ENCODE peak calls at places on chromosomes 3 and 15, in seven cellular contexts. G is amniotic stem cell, I is NCI-H510A treated with DMSO at 0.1 percent for 48 hours, T is neural progenitor cell, A is NCI-H345, X is WTC11, Y is pons. Q is an unnamed sample.

GRCh38 chr15:45714501-45715488 is 80.0 kb downstream of the SQOR start:
- DNase-seq in G (peak; percentile 14), I (peak; percentile 46), T (peak; percentile 84), A (peak; percentile 58), X (peak; percentile 81), Y (peak; percentile 34), Q (no peak)

GRCh38 chr3:72306800-72307341 is 521.9 kb upstream of the PROK2 start:
- DNase-seq in G (no peak), I (peak; percentile 85), T (peak; percentile 41), A (peak; percentile 86), X (peak; percentile 52), Y (no peak), Q (no peak)

GRCh38 chr3:117407317-117407716 is 697.7 kb downstream of the TUSC7 start:
- DNase-seq in G (no peak), I (no peak), T (peak; percentile 36), A (peak; percentile 14), X (no peak), Y (no peak), Q (no peak)

GRCh38 chr3:108073712-108074431 is 17.0 kb downstream of the CD47 start:
- DNase-seq in G (no peak), I (no peak), T (no peak), A (no peak), X (no peak), Y (no peak), Q (no peak)

GRCh38 chr3:46365737-46366524 is 4.8 kb upstream of the CCR5 start:
- DNase-seq in G (no peak), I (no peak), T (no peak), A (no peak), X (no peak), Y (no peak), Q (no peak)

GRCh38 chr3:139123377-139124095 is 78.8 kb upstream of the PRR23C start:
- DNase-seq in G (no peak), I (no peak), T (no peak), A (no peak), X (no peak), Y (no peak), Q (no peak)

GRCh38 chr3:183637106-183637486 is 1.7 kb downstream of the KLHL24 start:
- DNase-seq in G (no peak), I (no peak), T (no peak), A (no peak), X (no peak), Y (no peak), Q (no peak)

GRCh38 chr3:155089495-155089894 is 9.4 kb downstream of the MME start:
- DNase-seq in G (no peak), I (no peak), T (no peak), A (no peak), X (no peak), Y (no peak), Q (no peak)

GRCh38 chr3:51538115-51538458 is 432 bp upstream of the RAD54L2 start:
- DNase-seq in G (no peak), I (peak; percentile 29), T (no peak), A (peak; percentile 14), X (no peak), Y (peak; percentile 16), Q (no peak)

GRCh38 chr3:10173926-10174435 is 9.3 kb downstream of the IRAK2 start:
- DNase-seq in G (peak; percentile 76), I (no peak), T (no peak), A (no peak), X (no peak), Y (peak; percentile 91), Q (no peak)

GRCh38 chr3:160134964-160135363 is 90.3 kb upstream of the C3orf80 start:
- DNase-seq in G (no peak), I (no peak), T (no peak), A (no peak), X (no peak), Y (peak; percentile 47), Q (no peak)

GRCh38 chr3:157247391-157247790 is 87.4 kb upstream of the CCNL1 start:
- DNase-seq in G (no peak), I (no peak), T (no peak), A (no peak), X (no peak), Y (no peak), Q (no peak)

GRCh38 chr3:185151959-185152432 is 864 bp downstream of the C3orf70 start:
- DNase-seq in G (no peak), I (no peak), T (no peak), A (no peak), X (no peak), Y (peak; percentile 40), Q (no peak)

GRCh38 chr3:177420643-177421042 is 223.4 kb upstream of the TBL1XR1 start:
- DNase-seq in G (no peak), I (no peak), T (no peak), A (no peak), X (no peak), Y (no peak), Q (no peak)

GRCh38 chr3:25854214-25854613 is 64.3 kb downstream of the OXSM start:
- DNase-seq in G (no peak), I (no peak), T (no peak), A (no peak), X (no peak), Y (no peak), Q (no peak)

GRCh38 chr3:8579101-8579500 is 65.5 kb downstream of the SSUH2 start:
- DNase-seq in G (no peak), I (no peak), T (no peak), A (no peak), X (no peak), Y (no peak), Q (peak; percentile 27)

GRCh38 chr3:99545941-99546580 is 92.3 kb upstream of the COL8A1 start:
- DNase-seq in G (no peak), I (no peak), T (no peak), A (no peak), X (no peak), Y (peak; percentile 2), Q (no peak)

GRCh38 chr3:149969110-149969944 is 1.4 kb downstream of the PFN2 start:
- DNase-seq in G (peak; percentile 65), I (peak; percentile 86), T (peak; percentile 86), A (peak; percentile 65), X (peak; percentile 59), Y (peak; percentile 83), Q (no peak)

GRCh38 chr3:99843590-99844260 is 26.1 kb downstream of the CMSS1 start:
- DNase-seq in G (no peak), I (no peak), T (no peak), A (no peak), X (no peak), Y (no peak), Q (no peak)

GRCh38 chr3:62529230-62529629 is 155.9 kb upstream of the FEZF2 start:
- DNase-seq in G (no peak), I (no peak), T (peak; percentile 82), A (no peak), X (peak; percentile 83), Y (peak; percentile 52), Q (no peak)

GRCh38 chr3:161274691-161275298 is 53.7 kb downstream of the NMD3 start:
- DNase-seq in G (no peak), I (peak; percentile 33), T (peak; percentile 46), A (peak; percentile 34), X (peak; percentile 54), Y (peak; percentile 39), Q (peak; percentile 4)

GRCh38 chr3:65857327-65857726 is 181.4 kb downstream of the MAGI1 start:
- DNase-seq in G (no peak), I (no peak), T (no peak), A (no peak), X (no peak), Y (no peak), Q (no peak)

GRCh38 chr3:32229565-32229964 is 8.9 kb upstream of the CMTM8 start:
- DNase-seq in G (no peak), I (no peak), T (no peak), A (no peak), X (no peak), Y (no peak), Q (no peak)

GRCh38 chr3:185283374-185283935 is 29.6 kb upstream of the EHHADH start:
- DNase-seq in G (no peak), I (no peak), T (no peak), A (no peak), X (no peak), Y (no peak), Q (no peak)

GRCh38 chr3:10693457-10693856 is 122.6 kb upstream of the SLC6A11 start:
- DNase-seq in G (no peak), I (no peak), T (no peak), A (no peak), X (no peak), Y (no peak), Q (no peak)

GRCh38 chr3:111978493-111978832 is 363 bp upstream of the ABHD10 start:
- DNase-seq in G (no peak), I (no peak), T (no peak), A (no peak), X (no peak), Y (no peak), Q (no peak)

GRCh38 chr15:96171271-96171739 is 159.2 kb upstream of the NR2F2 start:
- DNase-seq in G (no peak), I (peak; percentile 35), T (peak; percentile 26), A (no peak), X (no peak), Y (no peak), Q (no peak)